ENCODE peak calls at places on chromosomes 7 and 10, in nine cellular contexts. I is IMR-90, X is hepatocyte, U is GM23248, E is ovary, P is A673, F is caudate nucleus, B is heart left ventricle, C is esophagus muscularis mucosa. T is an unnamed sample.

GRCh38 chr10:31940839-31941653 is 12.4 kb upstream of the ARHGAP12 start:
- DNase-seq in B (no peak), I (peak), U (peak), P (peak), X (peak), C (no peak), F (no peak), E (no peak), T (no peak)

GRCh38 chr10:95742529-95742884 is 13.5 kb upstream of the ENTPD1 start:
- DNase-seq in I (peak), P (peak), X (peak), B (peak), F (no peak), U (no peak), E (no peak), C (no peak), T (no peak)

GRCh38 chr7:66754541-66754940 is 14.0 kb downstream of the RABGEF1 start:
- DNase-seq in P (no peak), U (no peak), B (no peak), C (no peak), F (no peak), E (no peak), X (no peak), I (peak), T (no peak)

GRCh38 chr10:111522551-111522950 is 445.7 kb downstream of the ADRA2A start:
- DNase-seq in E (no peak), X (no peak), B (no peak), F (no peak), C (no peak), I (no peak), U (no peak), P (no peak), T (no peak)

GRCh38 chr7:20191044-20191867 is 25.9 kb downstream of the MACC1 start:
- DNase-seq in B (no peak), X (no peak), E (no peak), I (no peak), P (no peak), U (no peak), C (no peak), F (no peak), T (no peak)

GRCh38 chr10:58892039-58892665 is 284.3 kb upstream of the PHYHIPL start:
- DNase-seq in E (peak), U (peak), B (no peak), X (no peak), F (no peak), P (peak), I (no peak), C (no peak), T (no peak)

GRCh38 chr10:61262486-61263261 is 190.5 kb downstream of the TMEM26 start:
- DNase-seq in U (peak), P (peak), B (no peak), E (no peak), I (peak), X (no peak), C (no peak), F (no peak), T (no peak)

GRCh38 chr7:155356323-155357105 is 58.8 kb downstream of the INSIG1 start:
- DNase-seq in B (no peak), I (no peak), E (no peak), U (peak), F (no peak), C (no peak), X (peak), P (peak), T (no peak)

GRCh38 chr10:92699518-92700272 is 9.9 kb downstream of the HHEX start:
- DNase-seq in C (peak), X (peak), F (no peak), P (peak), I (peak), B (peak), E (no peak), U (peak), T (no peak)

GRCh38 chr10:104642311-104643022 is 1.4 kb downstream of the SORCS3 start:
- DNase-seq in C (peak), P (peak), F (peak), I (no peak), X (peak), B (peak), E (peak), U (peak), T (peak)

GRCh38 chr7:68461430-68461829 is 1136.8 kb upstream of the AUTS2 start:
- DNase-seq in F (no peak), X (no peak), C (no peak), P (no peak), E (no peak), B (no peak), U (peak), I (no peak), T (no peak)

GRCh38 chr10:80739963-80740715 is 202.4 kb downstream of the SH2D4B start:
- DNase-seq in I (no peak), X (no peak), U (no peak), F (no peak), E (no peak), P (no peak), C (no peak), B (no peak), T (no peak)

GRCh38 chr7:32034052-32034451 is 36.2 kb downstream of the PDE1C start:
- DNase-seq in P (no peak), X (peak), U (no peak), E (no peak), B (no peak), F (no peak), I (no peak), C (no peak), T (no peak)

GRCh38 chr10:121608669-121609190 is 10.5 kb upstream of the FGFR2 start:
- DNase-seq in F (no peak), E (peak), P (peak), U (peak), X (peak), B (no peak), I (no peak), C (no peak), T (peak)

GRCh38 chr10:1184541-1185415 is 128.6 kb downstream of the WDR37 start:
- DNase-seq in F (no peak), B (no peak), I (no peak), C (no peak), U (no peak), X (no peak), E (no peak), P (no peak), T (no peak)

GRCh38 chr7:127587663-127588018 is 570 bp upstream of the ARF5 start:
- DNase-seq in U (peak), B (peak), P (no peak), I (no peak), E (no peak), C (no peak), X (no peak), F (no peak), T (no peak)

GRCh38 chr10:110212119-110213006 is 5.0 kb downstream of the MXI1 start:
- DNase-seq in U (peak), C (peak), P (no peak), E (no peak), I (no peak), X (peak), B (peak), F (no peak), T (no peak)

GRCh38 chr10:80896959-80897358 is 359.3 kb downstream of the SH2D4B start:
- DNase-seq in I (no peak), U (no peak), P (no peak), C (no peak), F (no peak), B (no peak), E (no peak), X (no peak), T (no peak)

GRCh38 chr7:149624006-149624405 is 126.4 kb upstream of the ZNF746 start:
- DNase-seq in I (peak), F (no peak), E (peak), X (peak), B (peak), U (peak), P (peak), C (no peak), T (no peak)

GRCh38 chr7:87548123-87548919 is 52.4 kb downstream of the ABCB1 start:
- DNase-seq in P (no peak), B (no peak), C (no peak), I (no peak), E (no peak), X (peak), F (no peak), U (no peak), T (no peak)

GRCh38 chr7:12481722-12482121 is 78.1 kb upstream of the VWDE start:
- DNase-seq in B (no peak), E (no peak), U (no peak), F (no peak), P (no peak), X (no peak), C (no peak), I (no peak), T (no peak)

GRCh38 chr7:156096806-156097538 is 284.7 kb upstream of the SHH start:
- DNase-seq in X (no peak), C (no peak), I (no peak), U (no peak), B (no peak), E (no peak), F (no peak), P (no peak), T (no peak)

GRCh38 chr7:134767567-134768168 is 11.8 kb upstream of the CALD1 start:
- DNase-seq in P (no peak), C (peak), B (no peak), I (no peak), X (no peak), U (peak), E (no peak), F (no peak), T (no peak)

GRCh38 chr10:97490592-97490991 is 7.6 kb downstream of the MMS19 start:
- DNase-seq in X (no peak), P (no peak), F (no peak), C (no peak), I (no peak), E (no peak), B (peak), U (peak), T (peak)
- H3K27ac ChIP-seq in X (no peak), P (no peak), F (peak), C (peak), I (no peak), E (no peak), B (peak), U (no peak), T (peak)

GRCh38 chr10:113052076-113052830 is 102.2 kb downstream of the TCF7L2 start:
- DNase-seq in U (peak), I (no peak), E (no peak), C (no peak), F (no peak), X (no peak), B (no peak), P (peak), T (no peak)

GRCh38 chr10:113051456-113051855 is 101.4 kb downstream of the TCF7L2 start:
- DNase-seq in I (peak), X (no peak), U (no peak), E (no peak), P (no peak), C (no peak), B (no peak), F (no peak), T (no peak)

GRCh38 chr10:113055458-113055857 is 105.4 kb downstream of the TCF7L2 start:
- DNase-seq in P (no peak), U (no peak), I (no peak), X (no peak), C (no peak), E (no peak), F (no peak), B (no peak), T (no peak)

GRCh38 chr10:113053881-113054280 is 103.8 kb downstream of the TCF7L2 start:
- DNase-seq in X (no peak), I (no peak), P (peak), C (no peak), U (peak), E (no peak), B (peak), F (no peak), T (no peak)

GRCh38 chr10:113053091-113053490 is 103.0 kb downstream of the TCF7L2 start:
- DNase-seq in C (no peak), X (no peak), I (no peak), B (no peak), P (no peak), F (no peak), U (peak), E (no peak), T (no peak)
- H3K27ac ChIP-seq in C (peak), X (no peak), I (no peak), B (peak), P (no peak), F (no peak), U (peak), E (no peak), T (no peak)

GRCh38 chr7:50783304-50783703 is 608 bp upstream of the GRB10 start:
- DNase-seq in U (no peak), P (no peak), E (no peak), I (no peak), C (no peak), F (no peak), X (no peak), B (no peak), T (no peak)
- H3K27ac ChIP-seq in U (no peak), P (no peak), E (no peak), I (no peak), C (no peak), F (peak), X (no peak), B (no peak), T (peak)

GRCh38 chr7:1503816-1504775 is at the start of gene INTS1:
- DNase-seq in U (peak), C (peak), X (peak), P (peak), E (peak), F (peak), I (peak), B (peak), T (peak)
- H3K27ac ChIP-seq in U (no peak), C (peak), X (peak), P (peak), E (no peak), F (no peak), I (peak), B (peak), T (peak)

GRCh38 chr7:8178353-8178752 is 83.6 kb downstream of the ICA1 start:
- DNase-seq in B (no peak), C (no peak), E (no peak), X (no peak), F (no peak), I (no peak), U (no peak), P (no peak), T (no peak)

GRCh38 chr7:8176370-8177081 is 85.4 kb downstream of the ICA1 start:
- DNase-seq in P (no peak), F (no peak), I (no peak), B (no peak), E (no peak), U (no peak), X (no peak), C (no peak), T (peak)

GRCh38 chr7:8175929-8176369 is 86.0 kb downstream of the ICA1 start:
- DNase-seq in F (no peak), X (peak), P (no peak), U (no peak), B (no peak), E (no peak), I (no peak), C (no peak), T (no peak)

GRCh38 chr7:8172372-8173354 is 89.3 kb downstream of the ICA1 start:
- DNase-seq in E (no peak), C (no peak), B (no peak), P (no peak), U (no peak), F (no peak), I (no peak), X (no peak), T (no peak)

GRCh38 chr7:8177109-8177933 is 84.6 kb downstream of the ICA1 start:
- DNase-seq in B (no peak), X (no peak), C (no peak), P (no peak), E (no peak), U (no peak), I (no peak), F (no peak), T (no peak)
- H3K27ac ChIP-seq in B (no peak), X (no peak), C (no peak), P (no peak), E (no peak), U (no peak), I (no peak), F (no peak), T (no peak)

GRCh38 chr10:71963351-71963755 is 842 bp upstream of the CHST3 start:
- DNase-seq in F (no peak), B (peak), U (peak), E (peak), I (no peak), X (no peak), C (no peak), P (no peak), T (no peak)
- H3K27ac ChIP-seq in F (peak), B (peak), U (peak), E (peak), I (no peak), X (peak), C (peak), P (peak), T (peak)

T was measured in substantia nigra.